ENCODE peak calls at places on chromosomes 11 and 22, in four cellular contexts. W is activated CD4-positive, alpha-beta memory T cell treated with anti-CD3 and anti-CD28 coated beads for 36 hours; U is HuH-7.5; F is fibroblast of pulmonary artery. D is an unnamed sample.

GRCh38 chr11:74388678-74389327 is 9.4 kb downstream of the PGM2L1 start:
- DNase-seq in W (peak; percentile 68), U (no peak), F (peak; percentile 62), D (peak; percentile 21)

GRCh38 chr11:65918211-65919150 is at the start of gene C11orf68:
- DNase-seq in U (no peak), F (peak; percentile 36), W (no peak), D (no peak)

GRCh38 chr11:57787920-57788716 is 26.5 kb downstream of the CTNND1 start:
- DNase-seq in F (no peak), W (no peak), U (no peak), D (no peak)

GRCh38 chr22:37234736-37235711 is 9.0 kb downstream of the RAC2 start:
- DNase-seq in F (no peak), W (no peak), U (no peak), D (no peak)

GRCh38 chr11:76803811-76804600 is 20.9 kb downstream of the TSKU start:
- DNase-seq in F (peak; percentile 22), W (peak; percentile 89), U (no peak), D (peak; percentile 5)

GRCh38 chr22:43308451-43309235 is 34.5 kb downstream of the SCUBE1 start:
- DNase-seq in F (no peak), W (no peak), U (no peak), D (no peak)

GRCh38 chr11:121958323-121958977 is 157.6 kb downstream of the BLID start:
- DNase-seq in F (no peak), U (no peak), W (no peak), D (no peak)

GRCh38 chr11:103537904-103538502 is 428.8 kb downstream of the DYNC2H1 start:
- DNase-seq in F (peak; percentile 72), U (peak; percentile 2), W (no peak), D (peak; percentile 17)

GRCh38 chr11:33899383-33900037 is 7.6 kb upstream of the LMO2 start:
- DNase-seq in W (no peak), U (no peak), F (peak; percentile 91), D (peak; percentile 31)

GRCh38 chr11:122852071-122852831 is 14.0 kb downstream of the CRTAM start:
- DNase-seq in F (no peak), W (peak; percentile 62), U (no peak), D (peak; percentile 9)

GRCh38 chr11:34682822-34683221 is 61.9 kb downstream of the EHF start:
- DNase-seq in U (no peak), W (no peak), F (peak; percentile 13), D (peak; percentile 18)

GRCh38 chr11:280762-281485 is 2.7 kb downstream of the NLRP6 start:
- DNase-seq in W (peak; percentile 59), F (no peak), U (no peak), D (peak; percentile 37)

GRCh38 chr11:44005956-44006355 is 41.8 kb upstream of the ACCSL start:
- DNase-seq in W (no peak), U (no peak), F (no peak), D (no peak)

GRCh38 chr11:79377399-79377798 is 63.4 kb downstream of the TENM4 start:
- DNase-seq in U (no peak), F (no peak), W (no peak), D (no peak)

GRCh38 chr22:50276143-50276542 is 6.0 kb upstream of the MAPK11 start:
- DNase-seq in F (peak; percentile 67), W (peak; percentile 78), U (no peak), D (no peak)

GRCh38 chr11:128881221-128881620 is 9.9 kb upstream of the KCNJ5 start:
- DNase-seq in W (no peak), U (no peak), F (no peak), D (no peak)

GRCh38 chr22:26581769-26582168 is 8.2 kb downstream of the TPST2 start:
- DNase-seq in F (no peak), W (no peak), U (no peak), D (no peak)

GRCh38 chr22:26323013-26323412 is 106.0 kb upstream of the ASPHD2 start:
- DNase-seq in W (no peak), U (no peak), F (no peak), D (no peak)

GRCh38 chr11:132632641-132633124 is 899.6 kb downstream of the OPCML start:
- DNase-seq in W (no peak), U (no peak), F (peak; percentile 95), D (peak; percentile 7)

GRCh38 chr11:72787262-72788104 is 6.4 kb downstream of the STARD10 start:
- DNase-seq in W (no peak), U (peak; percentile 67), F (no peak), D (no peak)

GRCh38 chr11:9565822-9566560 is 7.5 kb upstream of the WEE1 start:
- DNase-seq in F (peak; percentile 100), U (peak; percentile 41), W (peak; percentile 80), D (peak; percentile 99)

GRCh38 chr11:34454308-34455032 is 15.7 kb downstream of the CAT start:
- DNase-seq in F (no peak), W (no peak), U (no peak), D (no peak)

GRCh38 chr11:111378185-111378772 is 796 bp downstream of the POU2AF1 start:
- DNase-seq in W (no peak), U (no peak), F (no peak), D (no peak)

GRCh38 chr11:61917357-61918109 is at the start of gene RAB3IL1:
- DNase-seq in U (peak; percentile 95), W (no peak), F (peak; percentile 53), D (peak; percentile 66)

GRCh38 chr11:74989269-74989655 is 529 bp downstream of the NEU3 start:
- DNase-seq in U (peak; percentile 23), F (peak; percentile 22), W (no peak), D (peak; percentile 10)

GRCh38 chr11:121881806-121882205 is 234.2 kb downstream of the BLID start:
- DNase-seq in F (peak; percentile 43), W (no peak), U (no peak), D (no peak)

GRCh38 chr11:13120691-13121090 is 111.6 kb downstream of the RASSF10 start:
- DNase-seq in W (no peak), F (peak; percentile 40), U (no peak), D (no peak)

GRCh38 chr11:64173616-64174355 is 7.9 kb upstream of the MACROD1 start:
- DNase-seq in F (peak; percentile 29), W (no peak), U (no peak), D (no peak)

GRCh38 chr11:59267196-59267595 is 54.5 kb upstream of the MPEG1 start:
- DNase-seq in U (no peak), F (no peak), W (no peak), D (no peak)